ENCODE peak calls at places on chromosomes 6 and 20, in ten cellular contexts. Q is glomerular endothelial cell, I is PC-3, Z is lung microvascular endothelial cell, J is PC-9, R is heart left ventricle, T is left cardiac atrium, N is C1 segment of cervical spinal cord, P is MCF 10A, W is iPS-NIHi11. K is an unnamed sample.

GRCh38 chr6:9933674-9934073 is 481.2 kb downstream of the TFAP2A start:
- DNase-seq in Q (no peak), I (peak; percentile 60), Z (no peak), J (no peak), R (no peak), T (no peak), N (no peak), P (peak; percentile 76), W (no peak), K (peak; percentile 13)

GRCh38 chr6:27720607-27721580 is 191.3 kb downstream of the OR2B2 start:
- DNase-seq in Q (peak; percentile 20), I (peak; percentile 48), Z (peak; percentile 8), J (peak; percentile 57), R (no peak), T (no peak), N (no peak), P (peak; percentile 43), W (peak; percentile 77), K (no peak)

GRCh38 chr6:28496099-28496779 is 19.4 kb downstream of the GPX6 start:
- DNase-seq in Q (no peak), I (peak; percentile 26), Z (no peak), J (no peak), R (no peak), T (no peak), N (no peak), P (peak; percentile 6), W (no peak), K (no peak)

GRCh38 chr20:33475381-33476160 is 14.3 kb upstream of the CBFA2T2 start:
- DNase-seq in Q (no peak), I (no peak), Z (no peak), J (no peak), R (no peak), T (no peak), N (no peak), P (no peak), W (peak; percentile 60), K (no peak)

GRCh38 chr20:58543274-58543673 is 28.1 kb upstream of the APCDD1L start:
- DNase-seq in Q (no peak), I (no peak), Z (no peak), J (no peak), R (no peak), T (no peak), N (no peak), P (no peak), W (no peak), K (no peak)

GRCh38 chr6:143843689-143844405 is 709 bp downstream of the LTV1 start:
- DNase-seq in Q (no peak), I (no peak), Z (peak; percentile 20), J (no peak), R (no peak), T (no peak), N (no peak), P (peak; percentile 10), W (no peak), K (no peak)

GRCh38 chr6:89567635-89568390 is 70.7 kb downstream of the LYRM2 start:
- DNase-seq in Q (no peak), I (no peak), Z (no peak), J (no peak), R (no peak), T (no peak), N (no peak), P (no peak), W (no peak), K (no peak)

GRCh38 chr20:62946918-62947317 is 5.6 kb upstream of the SLC17A9 start:
- DNase-seq in Q (no peak), I (no peak), Z (no peak), J (no peak), R (peak; percentile 81), T (peak; percentile 74), N (no peak), P (no peak), W (no peak), K (no peak)

GRCh38 chr6:115706324-115706723 is 354.4 kb downstream of the FRK start:
- DNase-seq in Q (no peak), I (no peak), Z (no peak), J (no peak), R (no peak), T (no peak), N (no peak), P (no peak), W (no peak), K (no peak)

GRCh38 chr6:33426590-33427563 is 7.0 kb downstream of the SYNGAP1 start:
- DNase-seq in Q (no peak), I (no peak), Z (no peak), J (no peak), R (no peak), T (no peak), N (peak; percentile 24), P (no peak), W (no peak), K (no peak)

GRCh38 chr20:36367907-36368306 is 61.8 kb downstream of the DLGAP4 start:
- DNase-seq in Q (no peak), I (no peak), Z (no peak), J (no peak), R (no peak), T (no peak), N (no peak), P (no peak), W (no peak), K (no peak)

GRCh38 chr6:10595731-10596664 is 74.8 kb downstream of the GCNT2 start:
- DNase-seq in Q (no peak), I (peak; percentile 72), Z (no peak), J (peak; percentile 65), R (no peak), T (no peak), N (no peak), P (peak; percentile 24), W (no peak), K (no peak)

GRCh38 chr20:32037929-32038328 is 14.1 kb upstream of the HCK start:
- DNase-seq in Q (no peak), I (no peak), Z (peak; percentile 25), J (no peak), R (no peak), T (no peak), N (no peak), P (peak; percentile 35), W (no peak), K (no peak)